ENCODE peak calls at places on chromosomes 4 and X, in eight cellular contexts. W is prostate gland, V is uterus, K is cardiac fibroblast, Z is NB4, X is heart right ventricle, Y is kidney, B is dorsolateral prefrontal cortex. J is an unnamed sample.

GRCh38 chr4:95516528-95517011 is 32.2 kb downstream of the UNC5C start:
- DNase-seq in W (no peak), V (peak; percentile 21), K (peak; percentile 71), Z (no peak), X (no peak), Y (no peak), B (no peak), J (no peak)

GRCh38 chr4:5998333-5998936 is 19.8 kb downstream of the C4orf50 start:
- DNase-seq in W (peak; percentile 61), V (peak; percentile 34), K (peak; percentile 67), Z (peak; percentile 67), X (peak; percentile 30), Y (peak; percentile 82), B (peak; percentile 68), J (peak; percentile 71)

GRCh38 chrX:105314468-105314867 is 94.0 kb upstream of the TEX13A start:
- DNase-seq in W (no peak), V (no peak), K (peak; percentile 81), Z (no peak), X (no peak), Y (no peak), B (no peak), J (no peak)

GRCh38 chrX:22526339-22526738 is 253.6 kb downstream of the CBLL2 start:
- DNase-seq in W (no peak), V (no peak), K (peak; percentile 93), Z (peak; percentile 17), X (no peak), Y (no peak), B (no peak), J (peak; percentile 70)

GRCh38 chrX:136694491-136695087 is 46.6 kb downstream of the CD40LG start:
- DNase-seq in W (no peak), V (no peak), K (peak; percentile 73), Z (peak; percentile 52), X (no peak), Y (no peak), B (no peak), J (peak; percentile 85)

GRCh38 chrX:7948483-7948882 is 21.3 kb upstream of the PNPLA4 start:
- DNase-seq in W (no peak), V (no peak), K (no peak), Z (no peak), X (no peak), Y (no peak), B (no peak), J (no peak)

GRCh38 chr4:146488495-146489174 is 33.1 kb downstream of the SLC10A7 start:
- DNase-seq in W (no peak), V (no peak), K (peak; percentile 55), Z (no peak), X (no peak), Y (no peak), B (no peak), J (no peak)

GRCh38 chr4:6873792-6874461 is 35.7 kb upstream of the TBC1D14 start:
- DNase-seq in W (peak; percentile 69), V (peak; percentile 62), K (peak; percentile 76), Z (peak; percentile 81), X (peak; percentile 74), Y (peak; percentile 84), B (peak; percentile 70), J (peak; percentile 84)

GRCh38 chr4:52015366-52015765 is 4.8 kb downstream of the LRRC66 start:
- DNase-seq in W (no peak), V (no peak), K (no peak), Z (peak; percentile 54), X (no peak), Y (no peak), B (no peak), J (no peak)

GRCh38 chr4:105560488-105560887 is 8.1 kb downstream of the ARHGEF38 start:
- DNase-seq in W (no peak), V (no peak), K (peak; percentile 13), Z (no peak), X (no peak), Y (no peak), B (no peak), J (no peak)

GRCh38 chr4:6221296-6221850 is 21.0 kb upstream of the JAKMIP1 start:
- DNase-seq in W (no peak), V (no peak), K (no peak), Z (no peak), X (no peak), Y (no peak), B (peak; percentile 47), J (no peak)

GRCh38 chr4:146029147-146029546 is 90.5 kb upstream of the ZNF827 start:
- DNase-seq in W (no peak), V (no peak), K (peak; percentile 47), Z (no peak), X (no peak), Y (no peak), B (no peak), J (peak; percentile 70)

GRCh38 chr4:55637272-55637820 is 1.2 kb upstream of the NMU start:
- DNase-seq in W (no peak), V (no peak), K (no peak), Z (no peak), X (no peak), Y (no peak), B (no peak), J (no peak)

GRCh38 chr4:87932718-87933136 is 42.8 kb upstream of the SPP1 start:
- DNase-seq in W (no peak), V (no peak), K (no peak), Z (no peak), X (no peak), Y (no peak), B (no peak), J (no peak)

GRCh38 chrX:101210630-101211029 is 9.0 kb upstream of the DRP2 start:
- DNase-seq in W (no peak), V (no peak), K (no peak), Z (no peak), X (no peak), Y (no peak), B (no peak), J (no peak)

GRCh38 chrX:18210470-18210869 is 10.2 kb downstream of the BEND2 start:
- DNase-seq in W (no peak), V (no peak), K (peak; percentile 35), Z (peak; percentile 20), X (no peak), Y (no peak), B (no peak), J (no peak)

GRCh38 chr4:39706334-39706733 is 8.4 kb downstream of the UBE2K start:
- DNase-seq in W (peak; percentile 14), V (no peak), K (peak; percentile 89), Z (no peak), X (peak; percentile 27), Y (no peak), B (no peak), J (no peak)

GRCh38 chrX:129731228-129731627 is 7.6 kb upstream of the XPNPEP2 start:
- DNase-seq in W (no peak), V (no peak), K (no peak), Z (peak; percentile 57), X (no peak), Y (no peak), B (no peak), J (no peak)

GRCh38 chr4:133581971-133582619 is 433.0 kb downstream of the PCDH10 start:
- DNase-seq in W (no peak), V (no peak), K (no peak), Z (no peak), X (no peak), Y (no peak), B (no peak), J (no peak)

GRCh38 chrX:2325076-2325784 is 175.5 kb downstream of the DHRSX start:
- DNase-seq in W (peak; percentile 5), V (peak; percentile 84), K (peak; percentile 81), Z (no peak), X (peak; percentile 59), Y (peak; percentile 93), B (peak; percentile 82), J (peak; percentile 90)

GRCh38 chrX:88284844-88285243 is 462.2 kb upstream of the CPXCR1 start:
- DNase-seq in W (no peak), V (no peak), K (no peak), Z (no peak), X (no peak), Y (no peak), B (no peak), J (no peak)

GRCh38 chrX:79365591-79365990 is 1.5 kb downstream of the ITM2A start:
- DNase-seq in W (no peak), V (no peak), K (no peak), Z (no peak), X (no peak), Y (no peak), B (no peak), J (no peak)

GRCh38 chrX:110086162-110086915 is 83.4 kb downstream of the TMEM164 start:
- DNase-seq in W (no peak), V (no peak), K (peak; percentile 62), Z (no peak), X (no peak), Y (no peak), B (no peak), J (no peak)

GRCh38 chr4:39044947-39045734 is 12.9 kb upstream of the TMEM156 start:
- DNase-seq in W (no peak), V (no peak), K (no peak), Z (peak; percentile 80), X (peak; percentile 38), Y (no peak), B (peak; percentile 24), J (no peak)

GRCh38 chr4:148053298-148054003 is 321.6 kb downstream of the ARHGAP10 start:
- DNase-seq in W (no peak), V (no peak), K (no peak), Z (no peak), X (peak; percentile 36), Y (no peak), B (no peak), J (no peak)

GRCh38 chrX:15737957-15738685 is at the start of gene CA5B:
- DNase-seq in W (peak; percentile 94), V (peak; percentile 95), K (peak; percentile 86), Z (peak; percentile 1), X (peak; percentile 94), Y (peak; percentile 98), B (peak; percentile 67), J (peak; percentile 96)
- H3K4me3 ChIP-seq in W (peak within 1 kb of the TSS; percentile 44), V (peak within 1 kb of the TSS; percentile 36), K (peak within 1 kb of the TSS; percentile 54), Z (no peak within 1 kb of the TSS), X (peak within 1 kb of the TSS; percentile 63), Y (peak within 1 kb of the TSS; percentile 60), B (peak within 1 kb of the TSS; percentile 57), J (peak within 1 kb of the TSS; percentile 61)

DNA sequence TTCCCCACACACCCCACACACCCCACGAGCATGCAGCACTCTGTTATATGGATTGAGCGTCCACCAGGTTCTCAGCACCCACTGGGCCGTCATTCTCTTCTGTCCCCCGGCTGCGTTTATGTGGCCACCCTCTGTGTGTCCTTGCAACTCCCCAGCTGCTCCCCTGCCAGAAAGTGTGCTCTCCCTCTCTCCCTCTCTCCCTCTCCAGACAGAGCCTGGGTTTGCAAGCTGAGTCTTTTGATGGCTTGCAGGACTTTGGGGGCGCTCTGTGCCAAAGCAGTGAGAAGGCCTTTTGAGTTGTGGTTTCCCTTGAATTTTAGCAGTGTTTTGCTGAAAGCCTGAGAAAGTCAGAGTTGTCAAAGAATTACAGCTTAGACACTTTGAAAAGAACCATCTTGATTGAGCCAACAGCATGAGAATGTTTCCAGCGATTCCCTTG is 173.5 kb downstream of the DCLK2 start:
- DNase-seq in W (no peak), V (no peak), K (no peak), Z (no peak), X (no peak), Y (peak; percentile 63), B (no peak), J (no peak)
- TF ChIP-seq CTCF in W (no peak), V (no peak), K (no peak), Z (no peak), X (no peak), Y (no peak), B (no peak), J (no peak)

GRCh38 chr4:108360857-108361820 is 192.4 kb upstream of the LEF1 start:
- DNase-seq in W (peak; percentile 10), V (no peak), K (no peak), Z (no peak), X (no peak), Y (no peak), B (no peak), J (peak; percentile 35)
- H3K4me3 ChIP-seq in W (no peak overlapping the region), V (no peak overlapping the region), K (no peak overlapping the region), Z (no peak overlapping the region), X (no peak overlapping the region), Y (no peak overlapping the region), B (no peak overlapping the region), J (no peak overlapping the region)

GRCh38 chr4:172232966-172233365 is 419.8 kb downstream of the GALNTL6 start:
- DNase-seq in W (no peak), V (no peak), K (no peak), Z (no peak), X (no peak), Y (no peak), B (no peak), J (no peak)
- TF ChIP-seq CTCF in W (no peak), V (no peak), K (no peak), Z (no peak), X (no peak), Y (no peak), B (no peak), J (no peak)